ENCODE peak calls at places on chromosomes 13 and 19, in eight cellular contexts. F is OCI-LY7; U is pancreas; L is activated T-helper 1 cell treated with anti-CD3 and anti-CD28 coated beads, Interleukin-12 subunit alpha, Interleukin-12 subunit beta, Interleukin-2, Interleukin-4 antibody, amounts not matched to agents 30 ng/mL and 10 ng/mL and 1 ng/mL, durations not matched to agents 14 hours and 24 hours and 36 hours; I is foreskin fibroblast; H is activated naive CD8-positive, alpha-beta T cell treated with anti-CD3 and anti-CD28 coated beads for 36 hours; J is GM13977; C is MCF 10A. P is an unnamed sample.

GRCh38 chr19:10009269-10009665 is 1.0 kb downstream of the COL5A3 start:
- DNase-seq in F (no peak), U (peak), L (no peak), I (peak), H (peak), J (peak), C (peak), P (no peak)

GRCh38 chr13:48344264-48344663 is 40.7 kb downstream of the RB1 start:
- DNase-seq in F (no peak), U (no peak), L (no peak), I (no peak), H (no peak), J (no peak), C (no peak), P (no peak)

GRCh38 chr13:108120332-108120731 is 95.0 kb downstream of the LIG4 start:
- DNase-seq in F (no peak), U (no peak), L (no peak), I (no peak), H (no peak), J (no peak), C (no peak), P (no peak)

GRCh38 chr19:55699221-55699620 is 24.2 kb downstream of the EPN1 start:
- DNase-seq in F (no peak), U (no peak), L (no peak), I (no peak), H (no peak), J (no peak), C (no peak), P (no peak)

GRCh38 chr13:97222934-97223710 is 989 bp downstream of the MBNL2 start:
- DNase-seq in F (peak), U (no peak), L (no peak), I (peak), H (no peak), J (no peak), C (no peak), P (peak)

GRCh38 chr19:1312732-1313694 is 27.3 kb downstream of the EFNA2 start:
- DNase-seq in F (no peak), U (peak), L (no peak), I (peak), H (no peak), J (no peak), C (peak), P (peak)

GRCh38 chr19:35357867-35358573 is at the start of gene FFAR3:
- DNase-seq in F (no peak), U (no peak), L (no peak), I (peak), H (no peak), J (no peak), C (peak), P (peak)

GRCh38 chr19:38691938-38692457 is 44.5 kb downstream of the ACTN4 start:
- DNase-seq in F (no peak), U (peak), L (no peak), I (peak), H (no peak), J (no peak), C (peak), P (no peak)

GRCh38 chr19:37472165-37472564 is 3.0 kb downstream of the ZNF570 start:
- DNase-seq in F (no peak), U (no peak), L (no peak), I (no peak), H (no peak), J (no peak), C (no peak), P (no peak)

GRCh38 chr13:109869312-109870237 is 83.2 kb upstream of the IRS2 start:
- DNase-seq in F (no peak), U (peak), L (no peak), I (peak), H (peak), J (no peak), C (no peak), P (peak)